ENCODE peak calls at places on chromosomes 13 and 19, in ten cellular contexts. One of them, this sample, is unnamed.

GRCh38 chr19:45164577-45165335 is 4.0 kb upstream of the NKPD1 start:
- DNase-seq in NCI-H774: no peak
- DNase-seq in epithelial cell of esophagus: peak; percentile 85
- DNase-seq in activated CD8-positive, alpha-beta memory T cell treated with anti-CD3 and anti-CD28 coated beads for 4 hours: peak; percentile 10
- DNase-seq in RPMI8226: peak; percentile 62
- DNase-seq in RPMI7951: peak; percentile 51
- DNase-seq in anterior cingulate cortex: no peak
- DNase-seq in stromal cell of bone marrow: no peak
- DNase-seq in ecto neural progenitor cell: no peak
- DNase-seq in ascending aorta: no peak
- DNase-seq in this sample: peak; percentile 46

GRCh38 chr19:6021878-6022569 is 44.1 kb upstream of the RANBP3 start:
- DNase-seq in NCI-H774: peak; percentile 74
- DNase-seq in epithelial cell of esophagus: peak; percentile 72
- DNase-seq in activated CD8-positive, alpha-beta memory T cell treated with anti-CD3 and anti-CD28 coated beads for 4 hours: peak; percentile 59
- DNase-seq in RPMI8226: peak; percentile 88
- DNase-seq in RPMI7951: peak; percentile 68
- DNase-seq in anterior cingulate cortex: no peak
- DNase-seq in stromal cell of bone marrow: peak; percentile 29
- DNase-seq in ecto neural progenitor cell: peak; percentile 88
- DNase-seq in ascending aorta: no peak
- DNase-seq in this sample: peak; percentile 90

GRCh38 chr13:94959616-94960015 is 247.3 kb upstream of the SOX21 start:
- DNase-seq in NCI-H774: no peak
- DNase-seq in epithelial cell of esophagus: no peak
- DNase-seq in activated CD8-positive, alpha-beta memory T cell treated with anti-CD3 and anti-CD28 coated beads for 4 hours: no peak
- DNase-seq in RPMI8226: no peak
- DNase-seq in RPMI7951: no peak
- DNase-seq in anterior cingulate cortex: no peak
- DNase-seq in stromal cell of bone marrow: no peak
- DNase-seq in ecto neural progenitor cell: no peak
- DNase-seq in ascending aorta: no peak
- DNase-seq in this sample: no peak

GRCh38 chr13:93771782-93772181 is 545.2 kb downstream of the GPC6 start:
- DNase-seq in NCI-H774: no peak
- DNase-seq in epithelial cell of esophagus: no peak
- DNase-seq in activated CD8-positive, alpha-beta memory T cell treated with anti-CD3 and anti-CD28 coated beads for 4 hours: no peak
- DNase-seq in RPMI8226: no peak
- DNase-seq in RPMI7951: no peak
- DNase-seq in anterior cingulate cortex: no peak
- DNase-seq in stromal cell of bone marrow: no peak
- DNase-seq in ecto neural progenitor cell: no peak
- DNase-seq in ascending aorta: no peak
- DNase-seq in this sample: no peak

GRCh38 chr19:2841858-2842574 is 741 bp downstream of the ZNF555 start:
- DNase-seq in NCI-H774: no peak
- DNase-seq in epithelial cell of esophagus: no peak
- DNase-seq in activated CD8-positive, alpha-beta memory T cell treated with anti-CD3 and anti-CD28 coated beads for 4 hours: no peak
- DNase-seq in RPMI8226: no peak
- DNase-seq in RPMI7951: no peak
- DNase-seq in anterior cingulate cortex: no peak
- DNase-seq in stromal cell of bone marrow: no peak
- DNase-seq in ecto neural progenitor cell: peak; percentile 54
- DNase-seq in ascending aorta: no peak
- DNase-seq in this sample: no peak

GRCh38 chr13:76454991-76455390 is 431.2 kb downstream of the KCTD12 start:
- DNase-seq in NCI-H774: no peak
- DNase-seq in epithelial cell of esophagus: no peak
- DNase-seq in activated CD8-positive, alpha-beta memory T cell treated with anti-CD3 and anti-CD28 coated beads for 4 hours: no peak
- DNase-seq in RPMI8226: no peak
- DNase-seq in RPMI7951: no peak
- DNase-seq in anterior cingulate cortex: no peak
- DNase-seq in stromal cell of bone marrow: no peak
- DNase-seq in ecto neural progenitor cell: no peak
- DNase-seq in ascending aorta: no peak
- DNase-seq in this sample: no peak

GRCh38 chr13:109794095-109794494 is 7.7 kb upstream of the IRS2 start:
- DNase-seq in NCI-H774: no peak
- DNase-seq in epithelial cell of esophagus: no peak
- DNase-seq in activated CD8-positive, alpha-beta memory T cell treated with anti-CD3 and anti-CD28 coated beads for 4 hours: no peak
- DNase-seq in RPMI8226: no peak
- DNase-seq in RPMI7951: no peak
- DNase-seq in anterior cingulate cortex: no peak
- DNase-seq in stromal cell of bone marrow: no peak
- DNase-seq in ecto neural progenitor cell: no peak
- DNase-seq in ascending aorta: no peak
- DNase-seq in this sample: no peak

GRCh38 chr19:40231544-40232424 is 5.3 kb upstream of the CCNP start:
- DNase-seq in NCI-H774: no peak
- DNase-seq in epithelial cell of esophagus: no peak
- DNase-seq in activated CD8-positive, alpha-beta memory T cell treated with anti-CD3 and anti-CD28 coated beads for 4 hours: no peak
- DNase-seq in RPMI8226: no peak
- DNase-seq in RPMI7951: no peak
- DNase-seq in anterior cingulate cortex: no peak
- DNase-seq in stromal cell of bone marrow: no peak
- DNase-seq in ecto neural progenitor cell: peak; percentile 56
- DNase-seq in ascending aorta: no peak
- DNase-seq in this sample: peak; percentile 50

GRCh38 chr19:32605544-32605943 is 24.6 kb downstream of the PDCD5 start:
- DNase-seq in NCI-H774: no peak
- DNase-seq in epithelial cell of esophagus: no peak
- DNase-seq in activated CD8-positive, alpha-beta memory T cell treated with anti-CD3 and anti-CD28 coated beads for 4 hours: no peak
- DNase-seq in RPMI8226: no peak
- DNase-seq in RPMI7951: no peak
- DNase-seq in anterior cingulate cortex: no peak
- DNase-seq in stromal cell of bone marrow: no peak
- DNase-seq in ecto neural progenitor cell: no peak
- DNase-seq in ascending aorta: no peak
- DNase-seq in this sample: no peak

GRCh38 chr13:111665691-111666095 is 345.3 kb downstream of the TEX29 start:
- DNase-seq in NCI-H774: no peak
- DNase-seq in epithelial cell of esophagus: no peak
- DNase-seq in activated CD8-positive, alpha-beta memory T cell treated with anti-CD3 and anti-CD28 coated beads for 4 hours: no peak
- DNase-seq in RPMI8226: no peak
- DNase-seq in RPMI7951: no peak
- DNase-seq in anterior cingulate cortex: no peak
- DNase-seq in stromal cell of bone marrow: no peak
- DNase-seq in ecto neural progenitor cell: peak; percentile 36
- DNase-seq in ascending aorta: no peak
- DNase-seq in this sample: no peak

GRCh38 chr19:39401549-39402416 is 4.9 kb upstream of the ZFP36 start:
- DNase-seq in NCI-H774: no peak
- DNase-seq in epithelial cell of esophagus: peak; percentile 98
- DNase-seq in activated CD8-positive, alpha-beta memory T cell treated with anti-CD3 and anti-CD28 coated beads for 4 hours: peak; percentile 58
- DNase-seq in RPMI8226: peak; percentile 17
- DNase-seq in RPMI7951: peak; percentile 30
- DNase-seq in anterior cingulate cortex: no peak
- DNase-seq in stromal cell of bone marrow: peak; percentile 47
- DNase-seq in ecto neural progenitor cell: no peak
- DNase-seq in ascending aorta: peak; percentile 78
- DNase-seq in this sample: no peak

GRCh38 chr19:19817357-19817756 is 4.2 kb downstream of the ZNF506 start:
- DNase-seq in NCI-H774: no peak
- DNase-seq in epithelial cell of esophagus: no peak
- DNase-seq in activated CD8-positive, alpha-beta memory T cell treated with anti-CD3 and anti-CD28 coated beads for 4 hours: no peak
- DNase-seq in RPMI8226: no peak
- DNase-seq in RPMI7951: no peak
- DNase-seq in anterior cingulate cortex: no peak
- DNase-seq in stromal cell of bone marrow: no peak
- DNase-seq in ecto neural progenitor cell: no peak
- DNase-seq in ascending aorta: no peak
- DNase-seq in this sample: no peak

GRCh38 chr13:68124437-68125086 is 894.4 kb upstream of the PCDH9 start:
- DNase-seq in NCI-H774: no peak
- DNase-seq in epithelial cell of esophagus: peak; percentile 65
- DNase-seq in activated CD8-positive, alpha-beta memory T cell treated with anti-CD3 and anti-CD28 coated beads for 4 hours: no peak
- DNase-seq in RPMI8226: no peak
- DNase-seq in RPMI7951: no peak
- DNase-seq in anterior cingulate cortex: no peak
- DNase-seq in stromal cell of bone marrow: no peak
- DNase-seq in ecto neural progenitor cell: no peak
- DNase-seq in ascending aorta: no peak
- DNase-seq in this sample: no peak

GRCh38 chr19:42295831-42296525 is 6.0 kb upstream of the PRR19 start:
- DNase-seq in NCI-H774: peak; percentile 20
- DNase-seq in epithelial cell of esophagus: peak; percentile 72
- DNase-seq in activated CD8-positive, alpha-beta memory T cell treated with anti-CD3 and anti-CD28 coated beads for 4 hours: peak; percentile 85
- DNase-seq in RPMI8226: peak; percentile 72
- DNase-seq in RPMI7951: peak; percentile 59
- DNase-seq in anterior cingulate cortex: peak; percentile 43
- DNase-seq in stromal cell of bone marrow: no peak
- DNase-seq in ecto neural progenitor cell: peak; percentile 86
- DNase-seq in ascending aorta: no peak
- DNase-seq in this sample: peak; percentile 93

This sample was measured in nephron progenitor cell.